ENCODE peak calls at places on chromosomes 11 and 22, in five cellular contexts. One of them, this sample, is unnamed.

GRCh38 chr11:31844351-31844750 is 33.2 kb upstream of the PAX6 start:
- DNase-seq in transverse colon: no peak
- DNase-seq in breast epithelium: no peak
- DNase-seq in heart left ventricle: no peak
- DNase-seq in tibial nerve: no peak
- DNase-seq in this sample: no peak

GRCh38 chr11:60928563-60929001 is 4.3 kb downstream of the TMEM132A start:
- DNase-seq in transverse colon: no peak
- DNase-seq in breast epithelium: no peak
- DNase-seq in tibial nerve: no peak
- DNase-seq in heart left ventricle: no peak
- DNase-seq in this sample: no peak

GRCh38 chr11:9180784-9181183 is 84.4 kb downstream of the DENND5A start:
- DNase-seq in tibial nerve: no peak
- DNase-seq in breast epithelium: no peak
- DNase-seq in transverse colon: no peak
- DNase-seq in heart left ventricle: no peak
- DNase-seq in this sample: no peak

GRCh38 chr22:45543243-45543642 is 40.6 kb downstream of the FBLN1 start:
- DNase-seq in transverse colon: no peak
- DNase-seq in tibial nerve: no peak
- DNase-seq in heart left ventricle: no peak
- DNase-seq in breast epithelium: no peak
- DNase-seq in this sample: no peak

GRCh38 chr11:14672635-14673034 is 29.0 kb downstream of the PDE3B start:
- DNase-seq in tibial nerve: no peak
- DNase-seq in breast epithelium: no peak
- DNase-seq in transverse colon: no peak
- DNase-seq in heart left ventricle: no peak
- DNase-seq in this sample: no peak

GRCh38 chr22:32312748-32313147 is 44.9 kb upstream of the RFPL3 start:
- DNase-seq in transverse colon: no peak
- DNase-seq in breast epithelium: no peak
- DNase-seq in tibial nerve: no peak
- DNase-seq in heart left ventricle: no peak
- DNase-seq in this sample: no peak

GRCh38 chr22:24434472-24435322 is 7.3 kb downstream of the ADORA2A start:
- DNase-seq in tibial nerve: peak
- DNase-seq in breast epithelium: no peak
- DNase-seq in heart left ventricle: peak
- DNase-seq in transverse colon: peak
- DNase-seq in this sample: peak

GRCh38 chr11:2256293-2256913 is 14.0 kb downstream of the ASCL2 start:
- DNase-seq in tibial nerve: no peak
- DNase-seq in breast epithelium: no peak
- DNase-seq in heart left ventricle: no peak
- DNase-seq in transverse colon: no peak
- DNase-seq in this sample: no peak

GRCh38 chr11:789951-790350 is at the start of gene CEND1:
- DNase-seq in heart left ventricle: no peak
- DNase-seq in tibial nerve: no peak
- DNase-seq in transverse colon: no peak
- DNase-seq in breast epithelium: no peak
- DNase-seq in this sample: peak

GRCh38 chr11:2924821-2925675 is 4.2 kb downstream of the PHLDA2 start:
- DNase-seq in transverse colon: peak
- DNase-seq in breast epithelium: no peak
- DNase-seq in heart left ventricle: peak
- DNase-seq in tibial nerve: no peak
- DNase-seq in this sample: no peak

GRCh38 chr11:19838994-19839768 is 126.5 kb downstream of the NAV2 start:
- DNase-seq in transverse colon: no peak
- DNase-seq in tibial nerve: no peak
- DNase-seq in breast epithelium: no peak
- DNase-seq in heart left ventricle: no peak
- DNase-seq in this sample: no peak

GRCh38 chr22:21764038-21764804 is 28.6 kb upstream of the YPEL1 start:
- DNase-seq in breast epithelium: no peak
- DNase-seq in heart left ventricle: no peak
- DNase-seq in tibial nerve: no peak
- DNase-seq in transverse colon: no peak
- DNase-seq in this sample: no peak

GRCh38 chr22:37333724-37334460 is 51.6 kb downstream of the CYTH4 start:
- DNase-seq in breast epithelium: no peak
- DNase-seq in tibial nerve: no peak
- DNase-seq in heart left ventricle: no peak
- DNase-seq in transverse colon: no peak
- DNase-seq in this sample: no peak

GRCh38 chr11:135033545-135033944 is 621.5 kb upstream of the B3GAT1 start:
- DNase-seq in breast epithelium: no peak
- DNase-seq in tibial nerve: no peak
- DNase-seq in transverse colon: no peak
- DNase-seq in heart left ventricle: no peak
- DNase-seq in this sample: no peak

GRCh38 chr11:19079643-19080440 is 19.3 kb upstream of the MRGPRX2 start:
- DNase-seq in breast epithelium: peak
- DNase-seq in tibial nerve: no peak
- DNase-seq in transverse colon: no peak
- DNase-seq in heart left ventricle: no peak
- DNase-seq in this sample: no peak

GRCh38 chr11:29432719-29433325 is 584.0 kb downstream of the KCNA4 start:
- DNase-seq in heart left ventricle: no peak
- DNase-seq in tibial nerve: no peak
- DNase-seq in breast epithelium: no peak
- DNase-seq in transverse colon: no peak
- DNase-seq in this sample: no peak

GRCh38 chr11:104126464-104126863 is 37.5 kb downstream of the PDGFD start:
- DNase-seq in tibial nerve: no peak
- DNase-seq in breast epithelium: no peak
- DNase-seq in transverse colon: no peak
- DNase-seq in heart left ventricle: no peak
- DNase-seq in this sample: no peak

GRCh38 chr22:35629406-35630234 is 12.5 kb upstream of the MB start:
- DNase-seq in tibial nerve: peak
- DNase-seq in breast epithelium: peak
- DNase-seq in transverse colon: peak
- DNase-seq in heart left ventricle: peak
- DNase-seq in this sample: no peak

GRCh38 chr11:130122141-130122575 is 37.4 kb upstream of the ST14 start:
- DNase-seq in breast epithelium: no peak
- DNase-seq in tibial nerve: no peak
- DNase-seq in heart left ventricle: no peak
- DNase-seq in transverse colon: no peak
- DNase-seq in this sample: no peak

GRCh38 chr11:67332081-67332691 is 21.2 kb downstream of the POLD4 start:
- DNase-seq in heart left ventricle: no peak
- DNase-seq in tibial nerve: no peak
- DNase-seq in breast epithelium: no peak
- DNase-seq in transverse colon: no peak
- DNase-seq in this sample: no peak

GRCh38 chr11:66071326-66071870 is 1.3 kb downstream of the PACS1 start:
- DNase-seq in breast epithelium: no peak
- DNase-seq in tibial nerve: no peak
- DNase-seq in transverse colon: no peak
- DNase-seq in heart left ventricle: no peak
- DNase-seq in this sample: no peak

GRCh38 chr11:43674566-43674965 is 6.0 kb upstream of the HSD17B12 start:
- DNase-seq in breast epithelium: no peak
- DNase-seq in transverse colon: no peak
- DNase-seq in heart left ventricle: no peak
- DNase-seq in tibial nerve: no peak
- DNase-seq in this sample: no peak

GRCh38 chr11:72777755-72778278 is 16.0 kb downstream of the STARD10 start:
- DNase-seq in transverse colon: peak
- DNase-seq in tibial nerve: no peak
- DNase-seq in breast epithelium: no peak
- DNase-seq in heart left ventricle: no peak
- DNase-seq in this sample: no peak

GRCh38 chr11:29328961-29329441 is 687.8 kb downstream of the KCNA4 start:
- DNase-seq in tibial nerve: no peak
- DNase-seq in breast epithelium: no peak
- DNase-seq in transverse colon: no peak
- DNase-seq in heart left ventricle: no peak
- DNase-seq in this sample: no peak

GRCh38 chr11:78310500-78310909 is 107.1 kb downstream of the GAB2 start:
- DNase-seq in breast epithelium: peak
- DNase-seq in tibial nerve: peak
- DNase-seq in heart left ventricle: peak
- DNase-seq in transverse colon: peak
- DNase-seq in this sample: no peak

GRCh38 chr22:37546436-37547248 is 13.6 kb upstream of the CDC42EP1 start:
- DNase-seq in breast epithelium: no peak
- DNase-seq in transverse colon: peak
- DNase-seq in tibial nerve: no peak
- DNase-seq in heart left ventricle: peak
- DNase-seq in this sample: no peak

GRCh38 chr22:39318507-39319283 is 728 bp downstream of the RPL3 start:
- DNase-seq in tibial nerve: peak
- DNase-seq in heart left ventricle: no peak
- DNase-seq in breast epithelium: peak
- DNase-seq in transverse colon: peak
- DNase-seq in this sample: no peak

GRCh38 chr22:39317756-39318506 is 1.5 kb downstream of the RPL3 start:
- DNase-seq in tibial nerve: no peak
- DNase-seq in breast epithelium: no peak
- DNase-seq in heart left ventricle: no peak
- DNase-seq in transverse colon: no peak
- DNase-seq in this sample: no peak

GRCh38 chr22:39316440-39317083 is 2.9 kb downstream of the RPL3 start:
- DNase-seq in transverse colon: peak
- DNase-seq in tibial nerve: peak
- DNase-seq in heart left ventricle: peak
- DNase-seq in breast epithelium: peak
- DNase-seq in this sample: no peak

GRCh38 chr22:39317084-39317755 is 2.2 kb downstream of the RPL3 start:
- DNase-seq in tibial nerve: no peak
- DNase-seq in breast epithelium: no peak
- DNase-seq in heart left ventricle: no peak
- DNase-seq in transverse colon: peak
- DNase-seq in this sample: no peak

GRCh38 chr22:39319284-39320170 is at the start of gene RPL3:
- DNase-seq in breast epithelium: peak
- DNase-seq in transverse colon: peak
- DNase-seq in heart left ventricle: peak
- DNase-seq in tibial nerve: peak
- DNase-seq in this sample: peak
- TF ChIP-seq CTCF in breast epithelium: peak
- TF ChIP-seq CTCF in transverse colon: peak
- TF ChIP-seq CTCF in heart left ventricle: peak
- TF ChIP-seq CTCF in tibial nerve: peak
- TF ChIP-seq CTCF in this sample: no peak

GRCh38 chr22:19553201-19553600 is 29.0 kb upstream of the CLDN5 start:
- DNase-seq in breast epithelium: no peak
- DNase-seq in tibial nerve: no peak
- DNase-seq in transverse colon: no peak
- DNase-seq in heart left ventricle: no peak
- DNase-seq in this sample: no peak

GRCh38 chr22:19556963-19557545 is 32.8 kb upstream of the CLDN5 start:
- DNase-seq in tibial nerve: no peak
- DNase-seq in transverse colon: no peak
- DNase-seq in breast epithelium: no peak
- DNase-seq in heart left ventricle: no peak
- DNase-seq in this sample: no peak

GRCh38 chr22:19559324-19559811 is 35.2 kb upstream of the CLDN5 start:
- DNase-seq in tibial nerve: no peak
- DNase-seq in heart left ventricle: no peak
- DNase-seq in transverse colon: no peak
- DNase-seq in breast epithelium: no peak
- DNase-seq in this sample: no peak

GRCh38 chr22:19555651-19556050 is 31.4 kb upstream of the CLDN5 start:
- DNase-seq in tibial nerve: no peak
- DNase-seq in breast epithelium: no peak
- DNase-seq in heart left ventricle: no peak
- DNase-seq in transverse colon: no peak
- DNase-seq in this sample: no peak

GRCh38 chr22:19554834-19555404 is 30.7 kb upstream of the CLDN5 start:
- DNase-seq in transverse colon: no peak
- DNase-seq in heart left ventricle: no peak
- DNase-seq in breast epithelium: no peak
- DNase-seq in tibial nerve: no peak
- DNase-seq in this sample: no peak
- TF ChIP-seq CTCF in transverse colon: no peak
- TF ChIP-seq CTCF in heart left ventricle: no peak
- TF ChIP-seq CTCF in breast epithelium: no peak
- TF ChIP-seq CTCF in tibial nerve: no peak
- TF ChIP-seq CTCF in this sample: no peak

GRCh38 chr11:64204464-64204989 is 2.0 kb upstream of the FERMT3 start:
- DNase-seq in tibial nerve: peak
- DNase-seq in breast epithelium: peak
- DNase-seq in heart left ventricle: peak
- DNase-seq in transverse colon: peak
- DNase-seq in this sample: peak
- TF ChIP-seq CTCF in tibial nerve: peak
- TF ChIP-seq CTCF in breast epithelium: peak
- TF ChIP-seq CTCF in heart left ventricle: peak
- TF ChIP-seq CTCF in transverse colon: peak
- TF ChIP-seq CTCF in this sample: peak

DNA sequence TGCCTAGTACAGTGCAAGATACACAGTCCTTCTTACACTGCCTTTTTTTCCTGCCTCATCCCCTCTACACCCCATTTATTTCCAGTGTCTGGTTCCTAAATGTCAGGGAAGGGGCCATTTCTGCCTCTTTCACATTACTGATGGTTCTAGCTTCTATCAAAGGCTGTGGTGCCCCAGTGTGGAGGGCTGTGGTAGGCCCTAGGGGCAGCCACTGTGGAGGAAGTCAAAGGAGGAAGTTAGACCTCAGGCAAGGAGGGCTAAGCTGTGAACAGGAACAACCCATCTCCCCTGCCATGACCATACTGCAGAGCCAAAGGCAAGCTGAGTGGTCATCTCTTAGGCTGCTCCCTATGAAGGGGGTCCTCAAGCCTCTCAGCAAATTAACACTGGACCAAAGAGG is 81.9 kb upstream of the CRTAM start:
- DNase-seq in tibial nerve: no peak
- DNase-seq in breast epithelium: no peak
- DNase-seq in transverse colon: peak
- DNase-seq in heart left ventricle: peak
- DNase-seq in this sample: no peak
- TF ChIP-seq CTCF in tibial nerve: peak
- TF ChIP-seq CTCF in breast epithelium: no peak
- TF ChIP-seq CTCF in transverse colon: no peak
- TF ChIP-seq CTCF in heart left ventricle: no peak
- TF ChIP-seq CTCF in this sample: no peak

This sample was measured in D721Med.